ENCODE peak calls at places on chromosome 6, in four cellular contexts. J is CD8-positive, alpha-beta memory T cell; S is GM04504; G is T-cell. B is an unnamed sample.

GRCh38 chr6:142944126-142945066 is 580 bp downstream of the HIVEP2 start:
- DNase-seq in J (peak), S (peak), G (peak), B (peak)

GRCh38 chr6:134182528-134182927 is 130.1 kb upstream of the SLC2A12 start:
- DNase-seq in J (no peak), S (no peak), G (no peak), B (no peak)

GRCh38 chr6:54191460-54191859 is 80.2 kb downstream of the MLIP start:
- DNase-seq in J (no peak), S (no peak), G (no peak), B (no peak)

GRCh38 chr6:15365273-15365687 is 119.4 kb downstream of the JARID2 start:
- DNase-seq in J (peak), S (peak), G (peak), B (no peak)

GRCh38 chr6:111844921-111845320 is 28.3 kb downstream of the FYN start:
- DNase-seq in J (no peak), S (no peak), G (no peak), B (no peak)

GRCh38 chr6:101445527-101445926 is 52.0 kb downstream of the GRIK2 start:
- DNase-seq in J (no peak), S (peak), G (no peak), B (no peak)

GRCh38 chr6:26550250-26550993 is 12.3 kb downstream of the HMGN4 start:
- DNase-seq in J (peak), S (no peak), G (no peak), B (peak)

GRCh38 chr6:1820165-1820564 is 210.4 kb downstream of the FOXC1 start:
- DNase-seq in J (no peak), S (peak), G (no peak), B (no peak)